ENCODE peak calls at places on chromosomes 1 and 21, in five cellular contexts. One of them, this sample, is unnamed.

GRCh38 chr1:170680428-170680827 is 16.5 kb downstream of the PRRX1 start:
- DNase-seq in neuronal stem cell: no peak
- DNase-seq in H9: no peak
- DNase-seq in IMR-90: peak; percentile 97
- DNase-seq in H1: no peak
- DNase-seq in this sample: no peak

GRCh38 chr21:43304621-43305335 is 122.2 kb downstream of the SIK1 start:
- DNase-seq in neuronal stem cell: no peak
- DNase-seq in H1: no peak
- DNase-seq in IMR-90: no peak
- DNase-seq in H9: no peak
- DNase-seq in this sample: no peak

GRCh38 chr1:203661572-203661971 is 34.9 kb downstream of the ATP2B4 start:
- DNase-seq in neuronal stem cell: no peak
- DNase-seq in IMR-90: no peak
- DNase-seq in H1: no peak
- DNase-seq in H9: no peak
- DNase-seq in this sample: no peak

GRCh38 chr1:181099152-181100014 is 10.9 kb downstream of the IER5 start:
- DNase-seq in neuronal stem cell: no peak
- DNase-seq in H1: no peak
- DNase-seq in H9: no peak
- DNase-seq in IMR-90: peak; percentile 47
- DNase-seq in this sample: peak; percentile 55

GRCh38 chr21:36803051-36803709 is 104.3 kb downstream of the SIM2 start:
- DNase-seq in neuronal stem cell: no peak
- DNase-seq in IMR-90: no peak
- DNase-seq in H1: no peak
- DNase-seq in H9: no peak
- DNase-seq in this sample: no peak

GRCh38 chr1:145912128-145912641 is 2.3 kb upstream of the ITGA10 start:
- DNase-seq in neuronal stem cell: no peak
- DNase-seq in H1: no peak
- DNase-seq in IMR-90: no peak
- DNase-seq in H9: no peak
- DNase-seq in this sample: no peak

GRCh38 chr1:228372183-228373003 is 34.2 kb downstream of the TRIM11 start:
- DNase-seq in IMR-90: no peak
- DNase-seq in H9: no peak
- DNase-seq in H1: no peak
- DNase-seq in neuronal stem cell: no peak
- DNase-seq in this sample: no peak

GRCh38 chr1:108117908-108118902 is 81.9 kb downstream of the SLC25A24 start:
- DNase-seq in IMR-90: peak; percentile 76
- DNase-seq in H9: no peak
- DNase-seq in neuronal stem cell: no peak
- DNase-seq in H1: no peak
- DNase-seq in this sample: no peak

GRCh38 chr1:13935336-13935735 is 235.3 kb downstream of the PRDM2 start:
- DNase-seq in H1: no peak
- DNase-seq in IMR-90: no peak
- DNase-seq in neuronal stem cell: no peak
- DNase-seq in H9: no peak
- DNase-seq in this sample: no peak

GRCh38 chr1:9985001-9985400 is 12.0 kb upstream of the RBP7 start:
- DNase-seq in neuronal stem cell: no peak
- DNase-seq in H1: no peak
- DNase-seq in H9: no peak
- DNase-seq in IMR-90: peak; percentile 64
- DNase-seq in this sample: no peak

GRCh38 chr1:75125161-75125681 is 9.0 kb upstream of the LHX8 start:
- DNase-seq in H1: peak; percentile 45
- DNase-seq in H9: no peak
- DNase-seq in IMR-90: no peak
- DNase-seq in neuronal stem cell: no peak
- DNase-seq in this sample: no peak

GRCh38 chr1:147808025-147808424 is 47.6 kb upstream of the GJA5 start:
- DNase-seq in H1: no peak
- DNase-seq in H9: no peak
- DNase-seq in IMR-90: no peak
- DNase-seq in neuronal stem cell: no peak
- DNase-seq in this sample: no peak

GRCh38 chr1:155324717-155325595 is 4.3 kb downstream of the RUSC1 start:
- DNase-seq in H1: peak; percentile 91
- DNase-seq in IMR-90: peak; percentile 40
- DNase-seq in H9: peak; percentile 89
- DNase-seq in neuronal stem cell: no peak
- DNase-seq in this sample: peak; percentile 76

GRCh38 chr1:61085191-61086086 is 3.1 kb downstream of the NFIA start:
- DNase-seq in H9: no peak
- DNase-seq in neuronal stem cell: no peak
- DNase-seq in IMR-90: no peak
- DNase-seq in H1: no peak
- DNase-seq in this sample: no peak

GRCh38 chr1:71862756-71863155 is 419.6 kb downstream of the NEGR1 start:
- DNase-seq in H9: no peak
- DNase-seq in neuronal stem cell: no peak
- DNase-seq in IMR-90: no peak
- DNase-seq in H1: no peak
- DNase-seq in this sample: no peak

GRCh38 chr21:38909929-38910328 is 104.2 kb downstream of the ETS2 start:
- DNase-seq in H1: no peak
- DNase-seq in neuronal stem cell: no peak
- DNase-seq in H9: no peak
- DNase-seq in IMR-90: no peak
- DNase-seq in this sample: no peak

GRCh38 chr21:38909109-38909508 is 103.4 kb downstream of the ETS2 start:
- DNase-seq in neuronal stem cell: no peak
- DNase-seq in H9: no peak
- DNase-seq in IMR-90: no peak
- DNase-seq in H1: no peak
- DNase-seq in this sample: peak; percentile 43

GRCh38 chr21:38910390-38911008 is 104.8 kb downstream of the ETS2 start:
- DNase-seq in neuronal stem cell: no peak
- DNase-seq in IMR-90: no peak
- DNase-seq in H1: no peak
- DNase-seq in H9: no peak
- DNase-seq in this sample: no peak

GRCh38 chr21:38905751-38906150 is 100.0 kb downstream of the ETS2 start:
- DNase-seq in neuronal stem cell: no peak
- DNase-seq in IMR-90: no peak
- DNase-seq in H1: no peak
- DNase-seq in H9: no peak
- DNase-seq in this sample: no peak

GRCh38 chr21:38908537-38908936 is 102.8 kb downstream of the ETS2 start:
- DNase-seq in neuronal stem cell: no peak
- DNase-seq in H1: no peak
- DNase-seq in IMR-90: no peak
- DNase-seq in H9: no peak
- DNase-seq in this sample: no peak
- H3K4me1 ChIP-seq in neuronal stem cell: peaks cover 6% of the 10 kb centered on the region
- H3K4me1 ChIP-seq in H1: peaks cover 13% of the 10 kb centered on the region
- H3K4me1 ChIP-seq in IMR-90: peaks cover 14% of the 10 kb centered on the region
- H3K4me1 ChIP-seq in H9: peaks cover 2% of the 10 kb centered on the region
- H3K4me1 ChIP-seq in this sample: peaks cover 12% of the 10 kb centered on the region

GRCh38 chr21:34807881-34808568 is 139.2 kb downstream of the CLIC6 start:
- DNase-seq in IMR-90: peak; percentile 94
- DNase-seq in H9: no peak
- DNase-seq in neuronal stem cell: no peak
- DNase-seq in H1: no peak
- DNase-seq in this sample: peak; percentile 99
- H2BK120ac ChIP-seq in IMR-90: peak overlapping the region; percentile 69
- H2BK120ac ChIP-seq in H9: no peak overlapping the region
- H2BK120ac ChIP-seq in neuronal stem cell: no peak overlapping the region
- H2BK120ac ChIP-seq in H1: no peak overlapping the region
- H2BK120ac ChIP-seq in this sample: peak overlapping the region; percentile 91

GRCh38 chr1:115592264-115592663 is 49.5 kb upstream of the VANGL1 start:
- DNase-seq in neuronal stem cell: no peak
- DNase-seq in IMR-90: no peak
- DNase-seq in H9: no peak
- DNase-seq in H1: no peak
- DNase-seq in this sample: no peak

GRCh38 chr1:115593365-115594259 is 48.2 kb upstream of the VANGL1 start:
- DNase-seq in H9: no peak
- DNase-seq in neuronal stem cell: no peak
- DNase-seq in IMR-90: no peak
- DNase-seq in H1: no peak
- DNase-seq in this sample: no peak

GRCh38 chr1:115595279-115596079 is 46.3 kb upstream of the VANGL1 start:
- DNase-seq in IMR-90: peak; percentile 96
- DNase-seq in H1: peak; percentile 92
- DNase-seq in neuronal stem cell: peak; percentile 79
- DNase-seq in H9: peak; percentile 90
- DNase-seq in this sample: peak; percentile 89

GRCh38 chr1:115596080-115596795 is 45.5 kb upstream of the VANGL1 start:
- DNase-seq in neuronal stem cell: no peak
- DNase-seq in IMR-90: peak; percentile 56
- DNase-seq in H1: no peak
- DNase-seq in H9: no peak
- DNase-seq in this sample: peak; percentile 35
- H4K91ac ChIP-seq in neuronal stem cell: no peak overlapping the region
- H4K91ac ChIP-seq in IMR-90: no peak overlapping the region
- H4K91ac ChIP-seq in H1: no peak overlapping the region
- H4K91ac ChIP-seq in H9: no peak overlapping the region
- H4K91ac ChIP-seq in this sample: no peak overlapping the region

GRCh38 chr1:117826119-117826518 is 103.3 kb downstream of the GDAP2 start:
- DNase-seq in H9: no peak
- DNase-seq in neuronal stem cell: no peak
- DNase-seq in H1: no peak
- DNase-seq in IMR-90: no peak
- DNase-seq in this sample: no peak

GRCh38 chr1:117828206-117828605 is 101.2 kb downstream of the GDAP2 start:
- DNase-seq in neuronal stem cell: no peak
- DNase-seq in H1: no peak
- DNase-seq in H9: no peak
- DNase-seq in IMR-90: peak; percentile 82
- DNase-seq in this sample: peak; percentile 84

GRCh38 chr1:117824612-117825011 is 104.8 kb downstream of the GDAP2 start:
- DNase-seq in H9: no peak
- DNase-seq in H1: no peak
- DNase-seq in neuronal stem cell: no peak
- DNase-seq in IMR-90: no peak
- DNase-seq in this sample: no peak

GRCh38 chr1:117825414-117825813 is 104.0 kb downstream of the GDAP2 start:
- DNase-seq in H1: no peak
- DNase-seq in neuronal stem cell: no peak
- DNase-seq in H9: no peak
- DNase-seq in IMR-90: no peak
- DNase-seq in this sample: no peak

GRCh38 chr1:117826551-117827078 is 102.8 kb downstream of the GDAP2 start:
- DNase-seq in IMR-90: peak; percentile 96
- DNase-seq in H9: no peak
- DNase-seq in H1: no peak
- DNase-seq in neuronal stem cell: no peak
- DNase-seq in this sample: peak; percentile 85
- H3K4me1 ChIP-seq in IMR-90: peaks cover 35% of the 10 kb centered on the region
- H3K4me1 ChIP-seq in H9: no peaks in the 10 kb centered on the region
- H3K4me1 ChIP-seq in H1: no peaks in the 10 kb centered on the region
- H3K4me1 ChIP-seq in neuronal stem cell: no peaks in the 10 kb centered on the region
- H3K4me1 ChIP-seq in this sample: peaks cover 9% of the 10 kb centered on the region

GRCh38 chr1:114033961-114034360 is 54.7 kb downstream of the OLFML3 start:
- DNase-seq in IMR-90: no peak
- DNase-seq in H1: no peak
- DNase-seq in H9: no peak
- DNase-seq in neuronal stem cell: no peak
- DNase-seq in this sample: no peak

GRCh38 chr1:114033219-114033706 is 54.0 kb downstream of the OLFML3 start:
- DNase-seq in IMR-90: no peak
- DNase-seq in H9: peak; percentile 72
- DNase-seq in neuronal stem cell: no peak
- DNase-seq in H1: peak; percentile 63
- DNase-seq in this sample: peak; percentile 22

GRCh38 chr1:114034561-114035303 is 55.5 kb downstream of the OLFML3 start:
- DNase-seq in neuronal stem cell: no peak
- DNase-seq in H1: no peak
- DNase-seq in H9: peak; percentile 51
- DNase-seq in IMR-90: no peak
- DNase-seq in this sample: no peak

GRCh38 chr1:114035304-114035700 is 56.0 kb downstream of the OLFML3 start:
- DNase-seq in H1: no peak
- DNase-seq in IMR-90: no peak
- DNase-seq in H9: peak; percentile 38
- DNase-seq in neuronal stem cell: no peak
- DNase-seq in this sample: no peak

GRCh38 chr1:114032271-114033218 is 53.3 kb downstream of the OLFML3 start:
- DNase-seq in IMR-90: peak; percentile 87
- DNase-seq in H9: peak; percentile 71
- DNase-seq in H1: peak; percentile 61
- DNase-seq in neuronal stem cell: no peak
- DNase-seq in this sample: peak; percentile 58
- H2BK120ac ChIP-seq in IMR-90: peak overlapping the region; percentile 15
- H2BK120ac ChIP-seq in H9: no peak overlapping the region
- H2BK120ac ChIP-seq in H1: peak overlapping the region; percentile 85
- H2BK120ac ChIP-seq in neuronal stem cell: no peak overlapping the region
- H2BK120ac ChIP-seq in this sample: no peak overlapping the region

GRCh38 chr1:201125805-201126204 is 1.2 kb downstream of the ASCL5 start:
- DNase-seq in IMR-90: no peak
- DNase-seq in H9: no peak
- DNase-seq in neuronal stem cell: no peak
- DNase-seq in H1: no peak
- DNase-seq in this sample: no peak
- H4K91ac ChIP-seq in IMR-90: no peak overlapping the region
- H4K91ac ChIP-seq in H9: no peak overlapping the region
- H4K91ac ChIP-seq in neuronal stem cell: no peak overlapping the region
- H4K91ac ChIP-seq in H1: no peak overlapping the region
- H4K91ac ChIP-seq in this sample: no peak overlapping the region

DNA sequence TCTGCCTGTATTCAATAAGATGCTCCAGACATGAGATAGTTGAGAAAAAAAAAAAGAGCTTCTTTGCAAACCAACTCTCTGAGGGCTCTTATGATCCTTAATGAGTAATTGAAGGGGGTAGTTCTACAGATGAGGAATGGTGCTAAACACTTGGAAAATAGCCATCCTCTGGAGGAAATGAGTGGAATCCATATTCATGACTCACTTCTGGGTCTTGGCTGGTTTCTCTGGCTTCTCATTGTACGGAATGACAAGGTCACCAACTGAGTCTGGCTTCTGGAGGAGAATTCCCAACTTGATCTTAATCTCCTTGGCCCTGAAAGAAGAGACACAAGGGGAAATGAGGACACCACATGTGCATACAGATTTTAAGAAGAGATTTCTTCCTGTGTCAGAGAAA is 34.7 kb downstream of the RGS5 start:
- DNase-seq in neuronal stem cell: no peak
- DNase-seq in H1: no peak
- DNase-seq in IMR-90: peak; percentile 96
- DNase-seq in H9: no peak
- DNase-seq in this sample: peak; percentile 97
- H3K4me1 ChIP-seq in neuronal stem cell: no peaks in the 10 kb centered on the region
- H3K4me1 ChIP-seq in H1: peaks cover 4% of the 10 kb centered on the region
- H3K4me1 ChIP-seq in IMR-90: peaks cover 18% of the 10 kb centered on the region
- H3K4me1 ChIP-seq in H9: no peaks in the 10 kb centered on the region
- H3K4me1 ChIP-seq in this sample: peaks cover 11% of the 10 kb centered on the region

DNA sequence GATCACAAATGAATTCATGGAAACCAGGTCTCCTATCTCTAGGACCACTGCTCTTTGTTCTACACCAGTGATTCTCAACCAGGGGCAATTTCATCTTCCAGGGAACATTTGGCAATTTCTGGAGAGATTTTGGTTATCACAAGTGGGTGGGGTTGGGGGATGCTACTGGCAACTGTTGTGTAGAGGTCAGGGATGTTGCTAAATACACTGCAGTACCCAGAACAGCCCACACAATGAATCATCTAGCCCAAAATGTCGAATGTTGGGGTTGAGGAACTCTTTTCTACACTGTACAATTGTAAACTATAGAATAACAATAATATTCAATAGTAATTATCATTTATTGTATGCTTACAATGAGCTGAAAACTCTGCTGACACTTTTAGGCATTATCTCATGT is 55.7 kb upstream of the UBE2U start:
- DNase-seq in neuronal stem cell: no peak
- DNase-seq in H9: no peak
- DNase-seq in H1: no peak
- DNase-seq in IMR-90: no peak
- DNase-seq in this sample: no peak
- H2BK120ac ChIP-seq in neuronal stem cell: no peak overlapping the region
- H2BK120ac ChIP-seq in H9: no peak overlapping the region
- H2BK120ac ChIP-seq in H1: no peak overlapping the region
- H2BK120ac ChIP-seq in IMR-90: no peak overlapping the region
- H2BK120ac ChIP-seq in this sample: no peak overlapping the region